ENCODE peak calls at places on chromosomes 13 and 19, in six cellular contexts. B, K, Q, Z, M and R are unnamed samples.

GRCh38 chr19:44401108-44401786 is at the start of gene ZNF285:
- DNase-seq in B (peak), K (peak), Q (peak), Z (peak), M (peak), R (peak)

GRCh38 chr19:3336351-3336679 is 30.1 kb upstream of the NFIC start:
- DNase-seq in B (no peak), K (no peak), Q (no peak), Z (no peak), M (no peak), R (no peak)

GRCh38 chr13:89281331-89281730 is 1610.2 kb downstream of the SLITRK5 start:
- DNase-seq in B (no peak), K (no peak), Q (no peak), Z (no peak), M (no peak), R (no peak)

GRCh38 chr13:68023838-68024581 is 793.9 kb upstream of the PCDH9 start:
- DNase-seq in B (peak), K (no peak), Q (peak), Z (no peak), M (no peak), R (no peak)

GRCh38 chr19:2235396-2236284 is 489 bp downstream of the PLEKHJ1 start:
- DNase-seq in B (no peak), K (no peak), Q (no peak), Z (peak), M (no peak), R (no peak)

GRCh38 chr13:73667756-73668155 is 466.4 kb downstream of the KLF12 start:
- DNase-seq in B (no peak), K (no peak), Q (no peak), Z (no peak), M (no peak), R (no peak)

GRCh38 chr13:43905435-43906031 is 25.8 kb downstream of the LACC1 start:
- DNase-seq in B (no peak), K (peak), Q (no peak), Z (peak), M (peak), R (peak)

GRCh38 chr19:30602661-30603322 is 230.6 kb downstream of the ZNF536 start:
- DNase-seq in B (no peak), K (no peak), Q (no peak), Z (no peak), M (no peak), R (no peak)

GRCh38 chr13:44128522-44128921 is 245.1 kb upstream of the SERP2 start:
- DNase-seq in B (no peak), K (peak), Q (no peak), Z (no peak), M (no peak), R (no peak)

GRCh38 chr19:17855333-17856152 is 4.2 kb upstream of the RPL18A start:
- DNase-seq in B (no peak), K (peak), Q (peak), Z (peak), M (peak), R (peak)

GRCh38 chr13:71137106-71137505 is 729.9 kb downstream of the DACH1 start:
- DNase-seq in B (no peak), K (no peak), Q (no peak), Z (no peak), M (no peak), R (no peak)

GRCh38 chr13:19587635-19588300 is 26.4 kb upstream of the TPTE2 start:
- DNase-seq in B (no peak), K (peak), Q (no peak), Z (no peak), M (peak), R (no peak)

GRCh38 chr13:28423010-28423409 is 71.9 kb downstream of the FLT1 start:
- DNase-seq in B (no peak), K (no peak), Q (no peak), Z (no peak), M (no peak), R (no peak)

GRCh38 chr19:6773323-6773931 is 919 bp downstream of the VAV1 start:
- DNase-seq in B (no peak), K (no peak), Q (peak), Z (no peak), M (no peak), R (no peak)

GRCh38 chr19:46461537-46461936 is 9.8 kb downstream of the PNMA8A start:
- DNase-seq in B (no peak), K (no peak), Q (no peak), Z (no peak), M (no peak), R (no peak)

DNA sequence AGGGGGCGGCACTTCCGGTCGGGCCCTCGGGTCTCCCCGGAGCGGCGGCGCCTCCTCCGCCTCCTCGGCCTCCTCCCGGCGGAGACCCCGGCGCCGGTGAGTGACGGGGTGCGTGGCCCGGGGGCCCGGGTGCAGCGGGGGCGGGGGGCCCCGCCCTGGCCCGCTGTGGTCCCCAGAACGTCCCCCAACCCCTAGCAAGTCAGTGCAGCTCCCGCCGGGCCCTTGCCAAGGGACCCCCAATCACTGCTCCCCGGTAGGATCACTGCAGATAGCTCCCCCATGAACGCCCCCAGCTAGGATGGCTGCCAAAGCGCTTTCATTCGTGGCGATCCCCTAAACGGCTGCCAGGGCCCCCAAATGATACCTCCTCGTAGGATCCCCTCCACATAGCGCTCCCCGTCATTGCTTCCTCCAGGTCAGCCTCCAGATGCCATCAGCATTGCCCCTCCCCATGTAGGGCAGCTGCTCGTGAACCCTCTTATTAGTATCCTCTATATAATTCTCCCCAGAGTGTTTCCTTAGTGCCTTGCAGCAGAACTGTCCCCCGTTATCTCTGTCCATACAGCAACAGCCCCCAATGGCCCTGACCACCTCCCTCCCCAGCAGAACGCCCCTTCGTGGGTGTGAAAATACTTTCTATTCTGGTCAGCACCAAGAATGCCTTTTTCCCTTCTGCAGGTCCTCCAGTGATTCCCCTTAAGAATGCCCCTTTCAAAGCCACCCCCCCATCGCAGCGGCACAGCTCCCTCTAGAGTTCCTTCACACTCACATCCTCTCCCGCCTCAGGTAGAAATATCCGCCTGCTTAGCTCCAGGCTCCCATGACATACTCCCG is at the start of gene ZNF865:
- DNase-seq in B (no peak), K (peak), Q (peak), Z (peak), M (peak), R (no peak)
- H2BK5ac ChIP-seq in B (peak), K (peak), Q (no peak), Z (peak), M (peak), R (peak)

DNA sequence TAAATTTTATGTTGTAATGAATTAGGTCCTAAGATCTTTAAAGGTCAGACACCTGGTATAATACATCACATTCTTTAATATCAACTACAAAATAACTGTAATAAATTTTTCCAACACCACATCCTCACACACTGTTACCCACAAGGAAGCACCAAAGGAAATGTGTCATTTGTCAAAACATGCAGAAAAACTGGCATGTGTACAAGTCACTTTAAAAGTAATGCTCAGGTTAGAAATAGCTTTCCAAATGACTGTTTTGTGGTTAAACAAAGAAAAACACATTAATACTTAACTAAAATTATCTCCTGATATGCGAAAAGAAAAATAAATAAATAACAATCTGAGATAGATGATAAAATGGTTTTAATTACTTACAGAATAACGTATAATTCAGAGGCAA is 74.7 kb downstream of the MZT1 start:
- DNase-seq in B (no peak), K (no peak), Q (no peak), Z (no peak), M (no peak), R (no peak)
- H3K14ac ChIP-seq in B (no peak), K (no peak), Q (no peak), Z (no peak), M (no peak), R (no peak)

DNA sequence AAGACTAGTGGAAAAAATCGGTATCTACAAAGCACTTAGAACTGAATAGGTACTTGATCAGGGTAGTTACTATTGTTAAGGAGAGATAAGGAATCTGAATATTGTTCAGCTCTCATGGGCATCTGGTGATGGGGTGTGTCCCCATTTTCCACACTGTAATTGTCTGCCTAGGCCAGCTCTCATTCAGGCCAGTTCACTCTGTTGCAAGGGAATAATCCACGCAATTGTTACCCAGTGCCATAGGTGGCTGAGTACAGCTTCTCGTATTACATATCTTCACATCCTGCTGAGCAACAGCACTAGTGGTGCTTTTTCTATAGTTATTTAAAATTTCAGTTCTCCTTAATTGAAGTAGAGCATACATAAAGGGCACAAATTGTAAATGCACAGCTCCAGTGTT is 45.6 kb upstream of the C13orf42 start:
- DNase-seq in B (no peak), K (no peak), Q (no peak), Z (no peak), M (no peak), R (no peak)
- H2BK5ac ChIP-seq in B (no peak), K (no peak), Q (no peak), Z (no peak), M (no peak), R (no peak)

GRCh38 chr19:58571575-58571947 is 1.6 kb downstream of the MZF1 start:
- DNase-seq in B (no peak), K (no peak), Q (no peak), Z (no peak), M (no peak), R (no peak)
- H3K14ac ChIP-seq in B (no peak), K (no peak), Q (no peak), Z (no peak), M (no peak), R (no peak)

GRCh38 chr19:13150187-13150918 is at the start of the genes IER2 and STX10:
- DNase-seq in B (no peak), K (peak), Q (peak), Z (peak), M (peak), R (peak)
- H2BK5ac ChIP-seq in B (peak), K (peak), Q (no peak), Z (peak), M (peak), R (peak)

GRCh38 chr19:37220383-37220782 is 2.4 kb downstream of the ZNF383 start:
- DNase-seq in B (no peak), K (no peak), Q (no peak), Z (no peak), M (no peak), R (no peak)

GRCh38 chr19:37221136-37221535 is 3.1 kb downstream of the ZNF383 start:
- DNase-seq in B (no peak), K (no peak), Q (no peak), Z (no peak), M (no peak), R (no peak)

GRCh38 chr19:37217533-37217854 is 520 bp upstream of the ZNF383 start:
- DNase-seq in B (no peak), K (no peak), Q (no peak), Z (no peak), M (no peak), R (no peak)

GRCh38 chr19:37217855-37218591 is at the start of gene ZNF383:
- DNase-seq in B (peak), K (peak), Q (peak), Z (peak), M (peak), R (peak)

GRCh38 chr19:37218592-37218935 is 550 bp downstream of the ZNF383 start:
- DNase-seq in B (no peak), K (peak), Q (no peak), Z (no peak), M (peak), R (no peak)
- H3K14ac ChIP-seq in B (no peak), K (peak), Q (peak), Z (peak), M (peak), R (peak)

GRCh38 chr13:51325837-51326236 is 13.7 kb upstream of the SERPINE3 start:
- DNase-seq in B (no peak), K (no peak), Q (no peak), Z (no peak), M (no peak), R (no peak)

GRCh38 chr13:51318876-51319275 is 20.6 kb upstream of the SERPINE3 start:
- DNase-seq in B (no peak), K (no peak), Q (no peak), Z (peak), M (no peak), R (no peak)

GRCh38 chr13:51324714-51325440 is 14.6 kb upstream of the SERPINE3 start:
- DNase-seq in B (no peak), K (no peak), Q (peak), Z (no peak), M (no peak), R (no peak)

GRCh38 chr13:51323824-51324511 is 15.5 kb upstream of the SERPINE3 start:
- DNase-seq in B (no peak), K (no peak), Q (no peak), Z (no peak), M (no peak), R (no peak)

GRCh38 chr13:51322826-51323225 is 16.7 kb upstream of the SERPINE3 start:
- DNase-seq in B (no peak), K (no peak), Q (no peak), Z (no peak), M (no peak), R (no peak)
- H2BK5ac ChIP-seq in B (no peak), K (no peak), Q (no peak), Z (no peak), M (no peak), R (no peak)